ENCODE peak calls at places on chromosome 10, in four cellular contexts. T is IMR-90, A is BE2C, H is gastrocnemius medialis. R is an unnamed sample.

GRCh38 chr10:123139521-123140163 is 3.9 kb downstream of the HMX3 start:
- DNase-seq in T (peak; percentile 18), A (no peak), H (no peak), R (no peak)

GRCh38 chr10:95121904-95122303 is 52.6 kb upstream of the CYP2C8 start:
- DNase-seq in T (no peak), A (no peak), H (no peak), R (no peak)

GRCh38 chr10:69093933-69094332 is 6.0 kb downstream of the SRGN start:
- DNase-seq in T (peak; percentile 33), A (no peak), H (no peak), R (no peak)

GRCh38 chr10:47036771-47037170 is 125.5 kb downstream of the PTPN20 start:
- DNase-seq in T (no peak), A (no peak), H (no peak), R (no peak)

GRCh38 chr10:52359466-52359865 is 45.4 kb downstream of the DKK1 start:
- DNase-seq in T (peak; percentile 4), A (no peak), H (no peak), R (no peak)

GRCh38 chr10:102670065-102670400 is 25.8 kb downstream of the TRIM8 start:
- DNase-seq in T (no peak), A (no peak), H (no peak), R (no peak)

GRCh38 chr10:116002735-116003134 is 270.3 kb downstream of the GFRA1 start:
- DNase-seq in T (no peak), A (no peak), H (no peak), R (no peak)

GRCh38 chr10:93440591-93441012 is 41.5 kb downstream of the MYOF start:
- DNase-seq in T (peak; percentile 25), A (no peak), H (no peak), R (no peak)

GRCh38 chr10:103888113-103888841 is 29.7 kb downstream of the STN1 start:
- DNase-seq in T (peak; percentile 91), A (peak; percentile 85), H (peak; percentile 86), R (peak; percentile 78)

GRCh38 chr10:130050008-130050407 is 60.6 kb downstream of the C10orf143 start:
- DNase-seq in T (no peak), A (no peak), H (no peak), R (no peak)

GRCh38 chr10:92972066-92972870 is 88.3 kb upstream of the CYP26C1 start:
- DNase-seq in T (peak; percentile 90), A (no peak), H (no peak), R (no peak)

GRCh38 chr10:88553116-88553752 is 29.9 kb downstream of the RNLS start:
- DNase-seq in T (peak; percentile 84), A (peak; percentile 39), H (peak; percentile 71), R (no peak)

GRCh38 chr10:97689637-97690036 is 2.6 kb upstream of the AVPI1 start:
- DNase-seq in T (peak; percentile 99), A (no peak), H (peak; percentile 41), R (no peak)

GRCh38 chr10:29784175-29784773 is 149.5 kb upstream of the SVIL start:
- DNase-seq in T (peak; percentile 100), A (no peak), H (peak; percentile 87), R (peak; percentile 64)

GRCh38 chr10:72334832-72335393 is 19.8 kb downstream of the DNAJB12 start:
- DNase-seq in T (peak; percentile 79), A (peak; percentile 58), H (peak; percentile 90), R (peak; percentile 49)

GRCh38 chr10:114279886-114280644 is 41.0 kb downstream of the VWA2 start:
- DNase-seq in T (no peak), A (no peak), H (no peak), R (no peak)

GRCh38 chr10:117543999-117544728 is 1.6 kb downstream of the EMX2 start:
- DNase-seq in T (no peak), A (no peak), H (no peak), R (no peak)

GRCh38 chr10:97333351-97333600 is 1.3 kb downstream of the FRAT2 start:
- DNase-seq in T (peak; percentile 36), A (peak; percentile 39), H (no peak), R (no peak)

GRCh38 chr10:120727001-120727400 is 124.2 kb upstream of the WDR11 start:
- DNase-seq in T (no peak), A (no peak), H (no peak), R (no peak)

GRCh38 chr10:1095498-1095897 is 39.3 kb downstream of the WDR37 start:
- DNase-seq in T (no peak), A (no peak), H (no peak), R (no peak)

GRCh38 chr10:90136731-90137316 is 435.4 kb downstream of the KIF20B start:
- DNase-seq in T (peak; percentile 2), A (no peak), H (no peak), R (no peak)

GRCh38 chr10:95429639-95430038 is 131.5 kb downstream of the SORBS1 start:
- DNase-seq in T (no peak), A (no peak), H (no peak), R (no peak)

GRCh38 chr10:80253266-80253962 is 36.0 kb downstream of the MAT1A start:
- DNase-seq in T (no peak), A (no peak), H (no peak), R (no peak)

GRCh38 chr10:4241724-4242345 is 456.8 kb upstream of the KLF6 start:
- DNase-seq in T (peak; percentile 100), A (no peak), H (no peak), R (no peak)

DNA sequence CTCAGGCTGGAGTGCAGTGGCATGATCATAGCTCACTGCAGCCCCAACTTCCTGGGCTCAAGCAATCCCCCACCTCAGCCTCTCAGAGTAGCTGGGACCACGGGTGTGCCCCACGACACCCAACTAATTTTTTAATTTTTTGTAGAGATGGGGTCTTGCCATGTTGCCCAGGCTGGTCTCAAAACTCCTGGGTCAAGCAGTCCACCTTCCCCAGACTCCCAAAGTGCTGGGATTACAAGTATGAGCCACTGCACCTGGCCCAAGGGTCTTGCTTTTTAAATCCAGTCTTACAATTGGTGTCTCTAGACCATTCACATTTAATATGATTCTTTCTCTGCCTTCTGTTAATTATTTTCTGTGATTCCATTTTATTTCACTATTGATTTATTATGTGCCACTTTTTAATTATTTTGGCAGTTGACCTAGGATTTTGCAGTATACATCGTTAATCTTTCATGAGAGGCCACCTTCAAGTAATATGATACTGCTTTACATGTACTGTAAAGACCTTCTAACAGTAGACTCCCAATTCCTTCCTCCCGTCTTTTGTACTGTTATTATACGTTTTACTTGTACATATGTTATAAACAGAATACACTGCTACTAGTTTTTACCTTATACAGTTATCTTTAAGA is 18.7 kb downstream of the MMP21 start:
- DNase-seq in T (no peak), A (no peak), H (no peak), R (no peak)
- H3K36me3 ChIP-seq in T (peaks cover 33% of the 10 kb centered on the region), A (peaks cover 49% of the 10 kb centered on the region), H (no peaks in the 10 kb centered on the region), R (peaks cover 45% of the 10 kb centered on the region)

DNA sequence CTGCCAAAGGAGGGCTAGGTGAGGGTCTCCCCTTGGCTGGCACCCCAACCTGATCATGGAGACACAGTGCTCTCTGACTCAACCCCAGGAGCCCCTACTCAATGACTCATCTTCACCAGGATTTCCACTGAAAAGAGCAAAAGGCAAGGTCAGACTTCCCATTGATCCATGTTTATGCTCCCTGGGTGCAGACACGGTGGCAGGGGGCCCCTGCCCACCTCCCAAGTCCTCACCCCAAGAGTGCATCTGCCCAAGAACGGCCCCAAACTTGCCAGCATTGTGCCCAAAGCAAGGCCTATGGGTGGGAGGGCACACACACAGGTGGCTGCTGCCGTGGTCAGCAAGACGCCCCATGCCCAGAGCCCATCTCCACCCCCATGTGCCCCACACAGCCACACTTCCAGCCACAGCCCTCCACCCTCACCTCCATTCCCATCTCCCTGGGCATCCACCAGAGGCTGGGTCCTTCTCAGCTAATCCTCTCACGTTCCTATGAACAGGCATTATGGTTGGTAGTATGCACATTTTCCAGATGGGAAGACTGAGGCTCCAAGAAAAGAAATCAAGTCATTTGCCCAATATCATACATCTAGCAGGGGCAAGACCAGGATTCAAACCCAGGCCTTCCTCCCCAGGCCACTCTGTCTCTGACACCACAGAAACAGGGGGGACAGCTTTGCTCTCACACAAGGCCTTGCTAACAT is 31.3 kb downstream of the FAM53B start:
- DNase-seq in T (no peak), A (no peak), H (no peak), R (no peak)
- TF ChIP-seq CTCF in T (no peak), A (no peak), H (no peak), R (no peak)

GRCh38 chr10:59894114-59894513 is 12.2 kb downstream of the CCDC6 start:
- DNase-seq in T (peak; percentile 93), A (no peak), H (peak; percentile 27), R (peak; percentile 43)

GRCh38 chr10:59891349-59891748 is 15.0 kb downstream of the CCDC6 start:
- DNase-seq in T (no peak), A (no peak), H (no peak), R (no peak)

GRCh38 chr10:59891919-59892318 is 14.4 kb downstream of the CCDC6 start:
- DNase-seq in T (no peak), A (no peak), H (no peak), R (no peak)

GRCh38 chr10:59895629-59896116 is 10.7 kb downstream of the CCDC6 start:
- DNase-seq in T (peak; percentile 39), A (peak; percentile 39), H (no peak), R (no peak)

GRCh38 chr10:59892697-59893096 is 13.7 kb downstream of the CCDC6 start:
- DNase-seq in T (no peak), A (no peak), H (no peak), R (no peak)
- H3K4me3 ChIP-seq in T (no peak overlapping the region), A (no peak overlapping the region), H (no peak overlapping the region), R (no peak overlapping the region)

GRCh38 chr10:44685177-44685576 is 226.0 kb upstream of the TMEM72 start:
- DNase-seq in T (no peak), A (no peak), H (no peak), R (no peak)

GRCh38 chr10:44682516-44682915 is 228.6 kb upstream of the TMEM72 start:
- DNase-seq in T (no peak), A (no peak), H (no peak), R (no peak)

GRCh38 chr10:44680764-44681163 is 230.4 kb upstream of the TMEM72 start:
- DNase-seq in T (no peak), A (no peak), H (no peak), R (no peak)

GRCh38 chr10:44689368-44689767 is 221.8 kb upstream of the TMEM72 start:
- DNase-seq in T (peak; percentile 10), A (no peak), H (no peak), R (no peak)

GRCh38 chr10:44684641-44685040 is 226.5 kb upstream of the TMEM72 start:
- DNase-seq in T (no peak), A (no peak), H (no peak), R (no peak)
- H3K36me3 ChIP-seq in T (no peaks in the 10 kb centered on the region), A (no peaks in the 10 kb centered on the region), H (no peaks in the 10 kb centered on the region), R (no peaks in the 10 kb centered on the region)

GRCh38 chr10:101142533-101143353 is 11.6 kb downstream of the TLX1 start:
- DNase-seq in T (no peak), A (no peak), H (no peak), R (no peak)
- TF ChIP-seq CTCF in T (no peak), A (no peak), H (no peak), R (no peak)

DNA sequence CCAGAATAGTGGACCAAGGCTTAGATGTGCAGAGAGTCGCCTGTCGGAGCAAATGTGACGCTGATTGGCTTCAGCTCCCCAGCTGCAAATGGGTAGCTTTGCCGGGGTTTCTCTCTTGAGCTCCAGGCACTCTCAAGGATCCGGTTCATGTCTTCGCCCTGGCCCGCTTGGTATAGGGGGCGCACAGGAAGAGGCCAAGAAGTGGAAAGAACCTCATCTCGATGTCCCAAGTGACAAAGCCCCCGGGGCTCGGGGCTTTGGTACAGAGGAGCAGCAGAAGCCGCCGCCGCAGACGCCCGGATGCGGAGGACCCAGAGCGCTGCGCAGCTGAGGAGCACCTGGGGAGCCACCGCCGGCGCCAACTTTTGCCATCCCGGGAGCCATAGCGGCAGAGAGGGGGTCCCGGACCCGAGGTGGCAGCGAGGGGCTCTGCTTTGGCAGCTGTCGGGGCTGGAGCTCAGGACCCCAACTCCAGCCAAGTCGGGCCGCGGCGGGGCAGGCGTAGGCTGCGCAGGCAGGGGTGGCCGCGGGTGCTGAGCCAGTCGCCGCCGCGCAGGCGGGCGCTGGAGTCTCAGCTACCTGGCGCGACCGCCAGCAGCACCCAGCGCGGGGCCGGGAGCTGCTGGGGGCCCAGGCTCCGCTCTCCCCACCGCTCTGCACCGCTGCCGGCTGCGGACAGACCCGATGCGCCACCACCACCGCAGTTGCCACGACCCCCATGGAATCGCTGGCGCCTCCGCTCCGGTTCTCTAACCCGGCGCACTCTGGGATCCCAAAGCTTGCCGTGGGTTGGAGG is 466.5 kb downstream of the XPNPEP1 start:
- DNase-seq in T (no peak), A (no peak), H (no peak), R (no peak)
- H3K4me3 ChIP-seq in T (no peak overlapping the region), A (no peak overlapping the region), H (no peak overlapping the region), R (peak overlapping the region; percentile 36)

R was measured in thoracic aorta.